ENCODE peak calls at places on chromosomes 5 and 9, in four cellular contexts. One of them, this sample, is unnamed.

GRCh38 chr9:73074176-73074708 is 77.4 kb upstream of the ANXA1 start:
- DNase-seq in Peyer's patch: no peak
- DNase-seq in tibial nerve: no peak
- DNase-seq in A549: peak; percentile 84
- DNase-seq in this sample: no peak

GRCh38 chr5:77632526-77633268 is 5.8 kb downstream of the OTP start:
- DNase-seq in Peyer's patch: no peak
- DNase-seq in tibial nerve: no peak
- DNase-seq in A549: no peak
- DNase-seq in this sample: no peak

GRCh38 chr5:163943546-163943945 is 438.1 kb downstream of the MAT2B start:
- DNase-seq in Peyer's patch: no peak
- DNase-seq in tibial nerve: no peak
- DNase-seq in A549: no peak
- DNase-seq in this sample: no peak

GRCh38 chr9:18268381-18268780 is 205.6 kb upstream of the ADAMTSL1 start:
- DNase-seq in Peyer's patch: no peak
- DNase-seq in tibial nerve: no peak
- DNase-seq in A549: no peak
- DNase-seq in this sample: no peak

GRCh38 chr9:129569506-129570449 is 51.1 kb downstream of the C9orf50 start:
- DNase-seq in Peyer's patch: no peak
- DNase-seq in tibial nerve: no peak
- DNase-seq in A549: peak; percentile 90
- DNase-seq in this sample: no peak

GRCh38 chr9:121684381-121685145 is 33.1 kb downstream of the DAB2IP start:
- DNase-seq in Peyer's patch: peak; percentile 77
- DNase-seq in tibial nerve: no peak
- DNase-seq in A549: peak; percentile 37
- DNase-seq in this sample: peak; percentile 57

GRCh38 chr5:71586941-71587708 is at the start of gene MCCC2:
- DNase-seq in Peyer's patch: peak; percentile 99
- DNase-seq in tibial nerve: peak; percentile 97
- DNase-seq in A549: peak; percentile 97
- DNase-seq in this sample: peak; percentile 99

GRCh38 chr9:35923927-35924763 is 14.9 kb downstream of the SPAAR start:
- DNase-seq in Peyer's patch: no peak
- DNase-seq in tibial nerve: peak; percentile 50
- DNase-seq in A549: peak; percentile 92
- DNase-seq in this sample: peak; percentile 89

GRCh38 chr5:152061095-152061494 is 136.4 kb upstream of the GLRA1 start:
- DNase-seq in Peyer's patch: no peak
- DNase-seq in tibial nerve: no peak
- DNase-seq in A549: no peak
- DNase-seq in this sample: no peak

GRCh38 chr9:134163374-134164196 is 779 bp downstream of the RNU6ATAC start:
- DNase-seq in Peyer's patch: peak; percentile 87
- DNase-seq in tibial nerve: no peak
- DNase-seq in A549: no peak
- DNase-seq in this sample: peak; percentile 62

GRCh38 chr5:2103940-2104339 is 221.2 kb upstream of the IRX4 start:
- DNase-seq in Peyer's patch: no peak
- DNase-seq in tibial nerve: no peak
- DNase-seq in A549: no peak
- DNase-seq in this sample: no peak

GRCh38 chr9:136212345-136212950 is 7.5 kb upstream of the LHX3 start:
- DNase-seq in Peyer's patch: no peak
- DNase-seq in tibial nerve: no peak
- DNase-seq in A549: no peak
- DNase-seq in this sample: no peak

GRCh38 chr5:61919920-61920319 is 386.1 kb upstream of the KIF2A start:
- DNase-seq in Peyer's patch: no peak
- DNase-seq in tibial nerve: no peak
- DNase-seq in A549: peak; percentile 60
- DNase-seq in this sample: no peak

GRCh38 chr5:15463231-15463630 is 36.7 kb upstream of the FBXL7 start:
- DNase-seq in Peyer's patch: no peak
- DNase-seq in tibial nerve: no peak
- DNase-seq in A549: peak; percentile 7
- DNase-seq in this sample: no peak

GRCh38 chr5:11062379-11062778 is 301.3 kb upstream of the DAP start:
- DNase-seq in Peyer's patch: no peak
- DNase-seq in tibial nerve: no peak
- DNase-seq in A549: no peak
- DNase-seq in this sample: no peak

GRCh38 chr9:124145903-124146575 is 111.7 kb upstream of the NEK6 start:
- DNase-seq in Peyer's patch: no peak
- DNase-seq in tibial nerve: no peak
- DNase-seq in A549: no peak
- DNase-seq in this sample: no peak

GRCh38 chr9:120713257-120714087 is 798 bp downstream of the MEGF9 start:
- DNase-seq in Peyer's patch: peak; percentile 63
- DNase-seq in tibial nerve: no peak
- DNase-seq in A549: no peak
- DNase-seq in this sample: no peak

GRCh38 chr9:79976501-79977444 is 405.0 kb downstream of the TLE4 start:
- DNase-seq in Peyer's patch: no peak
- DNase-seq in tibial nerve: no peak
- DNase-seq in A549: no peak
- DNase-seq in this sample: no peak

GRCh38 chr9:38371495-38371894 is 21.0 kb upstream of the ALDH1B1 start:
- DNase-seq in Peyer's patch: no peak
- DNase-seq in tibial nerve: no peak
- DNase-seq in A549: peak; percentile 71
- DNase-seq in this sample: peak; percentile 63

DNA sequence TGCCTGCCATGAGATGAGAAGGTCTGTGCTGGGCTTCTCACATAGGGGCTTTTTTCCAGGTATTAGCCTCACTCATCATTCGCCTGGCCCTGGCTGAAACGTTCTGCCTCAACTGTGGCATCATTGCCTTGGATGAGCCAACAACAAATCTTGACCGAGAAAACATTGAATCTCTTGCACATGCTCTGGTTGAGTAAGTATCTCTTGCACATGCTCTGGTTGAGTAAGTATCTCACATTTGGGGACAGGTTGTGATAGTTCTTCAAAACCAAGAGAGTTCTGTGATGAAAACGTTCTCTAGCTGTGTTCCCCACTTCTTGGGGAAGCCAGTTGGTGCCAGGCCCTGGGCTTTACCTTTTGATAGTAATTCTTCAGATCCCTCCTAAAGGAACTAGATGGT is 17.4 kb upstream of the IL13 start:
- DNase-seq in Peyer's patch: no peak
- DNase-seq in tibial nerve: no peak
- DNase-seq in A549: no peak
- DNase-seq in this sample: no peak
- TF ChIP-seq POLR2A in Peyer's patch: no peak
- TF ChIP-seq POLR2A in tibial nerve: no peak
- TF ChIP-seq POLR2A in A549: no peak
- TF ChIP-seq POLR2A in this sample: no peak

GRCh38 chr5:41636605-41637004 is 126.2 kb upstream of the PLCXD3 start:
- DNase-seq in Peyer's patch: no peak
- DNase-seq in tibial nerve: no peak
- DNase-seq in A549: peak; percentile 48
- DNase-seq in this sample: peak; percentile 37

GRCh38 chr5:41638685-41639084 is 128.3 kb upstream of the PLCXD3 start:
- DNase-seq in Peyer's patch: no peak
- DNase-seq in tibial nerve: no peak
- DNase-seq in A549: no peak
- DNase-seq in this sample: no peak

GRCh38 chr5:41641621-41642020 is 131.2 kb upstream of the PLCXD3 start:
- DNase-seq in Peyer's patch: no peak
- DNase-seq in tibial nerve: no peak
- DNase-seq in A549: peak; percentile 5
- DNase-seq in this sample: no peak

GRCh38 chr5:41637424-41637823 is 127.0 kb upstream of the PLCXD3 start:
- DNase-seq in Peyer's patch: no peak
- DNase-seq in tibial nerve: no peak
- DNase-seq in A549: no peak
- DNase-seq in this sample: no peak

GRCh38 chr5:41637869-41638268 is 127.5 kb upstream of the PLCXD3 start:
- DNase-seq in Peyer's patch: no peak
- DNase-seq in tibial nerve: no peak
- DNase-seq in A549: peak; percentile 3
- DNase-seq in this sample: no peak
- TF ChIP-seq CTCF in Peyer's patch: no peak
- TF ChIP-seq CTCF in tibial nerve: no peak
- TF ChIP-seq CTCF in A549: no peak
- TF ChIP-seq CTCF in this sample: no peak

DNA sequence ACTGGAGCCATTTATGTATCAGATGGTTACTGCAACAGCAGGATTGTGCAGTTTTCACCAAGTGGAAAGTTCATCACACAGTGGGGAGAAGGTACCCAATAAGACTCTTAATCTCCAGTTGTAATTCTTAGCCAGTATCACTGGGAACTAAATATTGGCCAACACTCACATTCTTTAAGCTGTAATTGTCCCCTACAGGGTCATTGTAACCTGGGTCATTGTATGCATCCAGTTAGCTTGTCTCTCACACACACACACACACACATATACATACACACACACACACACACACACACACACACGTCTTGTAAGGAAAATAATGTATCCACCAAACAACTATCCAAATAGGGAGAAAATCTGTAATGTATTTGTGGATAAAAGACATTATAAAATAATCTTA is 113.0 kb downstream of the GIN1 start:
- DNase-seq in Peyer's patch: no peak
- DNase-seq in tibial nerve: no peak
- DNase-seq in A549: no peak
- DNase-seq in this sample: no peak
- TF ChIP-seq POLR2A in Peyer's patch: no peak
- TF ChIP-seq POLR2A in tibial nerve: no peak
- TF ChIP-seq POLR2A in A549: no peak
- TF ChIP-seq POLR2A in this sample: no peak

DNA sequence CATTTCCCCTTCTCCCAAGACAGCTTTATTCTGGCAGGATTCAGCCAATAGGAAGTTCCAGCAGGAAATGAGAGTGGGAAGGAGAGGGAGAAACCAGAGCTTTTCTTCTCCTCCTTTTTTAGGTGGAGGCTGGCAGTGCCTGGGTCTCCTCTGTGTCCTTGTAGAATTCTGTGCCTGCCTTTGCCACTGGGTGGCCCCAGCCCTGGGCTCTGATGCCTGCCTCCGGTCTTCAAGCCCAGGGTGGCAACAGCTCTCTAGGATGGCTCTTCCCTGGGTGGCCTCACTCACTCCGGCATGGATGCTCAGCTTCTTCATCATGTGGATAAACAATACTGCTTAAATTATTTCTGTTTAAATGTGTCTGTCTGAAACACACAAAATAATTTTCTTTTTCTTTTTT is 694.8 kb downstream of the SEMA5A start:
- DNase-seq in Peyer's patch: no peak
- DNase-seq in tibial nerve: no peak
- DNase-seq in A549: no peak
- DNase-seq in this sample: no peak
- TF ChIP-seq CTCF in Peyer's patch: no peak
- TF ChIP-seq CTCF in tibial nerve: no peak
- TF ChIP-seq CTCF in A549: no peak
- TF ChIP-seq CTCF in this sample: no peak

GRCh38 chr9:130890869-130891698 is 5.5 kb downstream of the QRFP start:
- DNase-seq in Peyer's patch: no peak
- DNase-seq in tibial nerve: no peak
- DNase-seq in A549: no peak
- DNase-seq in this sample: no peak

GRCh38 chr9:130891699-130892502 is 4.7 kb downstream of the QRFP start:
- DNase-seq in Peyer's patch: no peak
- DNase-seq in tibial nerve: no peak
- DNase-seq in A549: no peak
- DNase-seq in this sample: peak; percentile 39

GRCh38 chr9:130894546-130894945 is 2.1 kb downstream of the QRFP start:
- DNase-seq in Peyer's patch: no peak
- DNase-seq in tibial nerve: no peak
- DNase-seq in A549: no peak
- DNase-seq in this sample: peak; percentile 76

GRCh38 chr9:130893250-130894101 is 3.1 kb downstream of the QRFP start:
- DNase-seq in Peyer's patch: no peak
- DNase-seq in tibial nerve: peak; percentile 30
- DNase-seq in A549: peak; percentile 67
- DNase-seq in this sample: peak; percentile 62

DNA sequence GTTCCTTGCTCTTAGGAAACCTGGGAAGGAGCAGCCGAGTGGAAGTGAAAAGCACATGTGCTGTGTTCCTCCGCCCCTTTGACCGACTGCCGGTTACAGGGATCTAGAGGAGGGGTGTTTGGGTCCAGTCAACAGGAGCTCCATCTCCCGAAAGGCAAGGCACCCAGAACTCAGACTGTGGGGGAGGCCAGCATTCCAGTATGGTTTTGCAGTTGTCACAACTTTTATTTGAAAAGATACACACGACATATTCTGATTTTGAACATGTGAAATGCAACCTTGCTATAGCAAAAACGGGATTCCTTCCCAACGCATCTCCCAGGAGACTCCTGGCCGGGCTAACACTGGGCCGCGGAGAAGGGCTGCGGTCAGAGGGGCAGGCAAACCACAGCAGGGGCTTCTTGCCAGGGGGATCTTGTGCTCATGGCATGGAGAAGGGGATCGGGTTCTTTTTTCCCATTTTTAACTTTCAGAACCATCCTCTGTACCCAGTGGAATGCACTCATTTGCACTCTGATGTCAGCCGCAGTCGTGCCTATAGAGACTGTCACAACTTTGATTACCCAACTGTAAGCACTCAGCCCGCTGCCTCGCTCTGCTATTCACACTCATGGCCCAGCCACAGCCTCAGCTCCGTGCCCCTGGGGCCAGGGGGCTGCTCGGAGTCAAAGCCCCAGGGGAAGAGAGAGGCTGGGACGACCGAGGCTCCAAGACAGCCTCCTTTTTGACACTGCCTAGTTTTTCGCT is 3.9 kb downstream of the QRFP start:
- DNase-seq in Peyer's patch: no peak
- DNase-seq in tibial nerve: no peak
- DNase-seq in A549: no peak
- DNase-seq in this sample: no peak
- TF ChIP-seq POLR2A in Peyer's patch: no peak
- TF ChIP-seq POLR2A in tibial nerve: no peak
- TF ChIP-seq POLR2A in A549: no peak
- TF ChIP-seq POLR2A in this sample: no peak

DNA sequence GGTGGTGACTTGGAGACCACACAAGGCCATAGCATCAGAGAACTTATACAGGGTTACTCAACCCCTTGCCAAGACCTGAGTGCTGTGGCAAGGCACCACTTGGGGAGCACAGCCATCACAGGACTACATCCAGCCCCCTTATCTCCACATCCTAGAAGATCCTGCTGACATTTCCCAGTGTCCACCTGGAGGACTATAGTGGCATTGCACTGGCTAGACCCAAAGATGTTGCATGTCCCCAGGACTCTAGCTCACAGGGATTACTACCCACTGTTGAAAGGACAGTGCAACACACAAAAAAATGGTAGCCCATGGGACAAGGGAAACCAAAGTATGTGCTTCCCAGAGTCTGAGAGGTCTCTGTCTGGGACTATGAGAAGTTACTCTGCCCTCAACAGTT is 411.1 kb upstream of the NUDT12 start:
- DNase-seq in Peyer's patch: no peak
- DNase-seq in tibial nerve: no peak
- DNase-seq in A549: peak; percentile 9
- DNase-seq in this sample: no peak
- TF ChIP-seq CTCF in Peyer's patch: no peak
- TF ChIP-seq CTCF in tibial nerve: no peak
- TF ChIP-seq CTCF in A549: no peak
- TF ChIP-seq CTCF in this sample: no peak